ENCODE peak calls at places on chromosomes 12 and 14, in four cellular contexts. L is tibial artery, P is neural progenitor cell, J is A549. I is an unnamed sample.

GRCh38 chr12:69388371-69388770 is 28.8 kb downstream of the YEATS4 start:
- DNase-seq in P (no peak), L (no peak), J (peak; percentile 68), I (no peak)

GRCh38 chr14:63454863-63455622 is 88.1 kb downstream of the PPP2R5E start:
- DNase-seq in P (no peak), J (no peak), L (no peak), I (no peak)

GRCh38 chr12:57657744-57658143 is 24.7 kb upstream of the B4GALNT1 start:
- DNase-seq in J (no peak), P (no peak), L (no peak), I (no peak)

GRCh38 chr12:5374691-5375090 is 57.2 kb upstream of the NTF3 start:
- DNase-seq in P (no peak), L (no peak), J (no peak), I (no peak)

GRCh38 chr12:84658877-84659276 is 253.7 kb downstream of the SLC6A15 start:
- DNase-seq in P (peak; percentile 10), L (no peak), J (no peak), I (no peak)

GRCh38 chr14:90566481-90566880 is 169.7 kb downstream of the CALM1 start:
- DNase-seq in L (no peak), P (no peak), J (no peak), I (no peak)

GRCh38 chr14:90627478-90627877 is 188.8 kb downstream of the TTC7B start:
- DNase-seq in L (no peak), J (no peak), P (no peak), I (no peak)

GRCh38 chr12:115306380-115306779 is 622.4 kb upstream of the TBX3 start:
- DNase-seq in L (no peak), P (no peak), J (no peak), I (no peak)

GRCh38 chr14:102947321-102948103 is 25.0 kb downstream of the AMN start:
- DNase-seq in P (no peak), L (no peak), J (no peak), I (no peak)

GRCh38 chr14:81990312-81990761 is 456.7 kb upstream of the SEL1L start:
- DNase-seq in L (no peak), P (peak; percentile 63), J (peak; percentile 52), I (no peak)

GRCh38 chr12:121059031-121059898 is 20.2 kb upstream of the OASL start:
- DNase-seq in J (no peak), P (no peak), L (no peak), I (no peak)

GRCh38 chr12:89648211-89648930 is 60.3 kb downstream of the ATP2B1 start:
- DNase-seq in J (no peak), P (peak; percentile 58), L (no peak), I (peak; percentile 49)

GRCh38 chr12:108630481-108631207 is 3.0 kb downstream of the SELPLG start:
- DNase-seq in J (no peak), L (no peak), P (no peak), I (peak; percentile 43)

GRCh38 chr12:117524806-117525205 is 163.4 kb upstream of the NOS1 start:
- DNase-seq in P (no peak), L (no peak), J (no peak), I (no peak)

GRCh38 chr12:67807808-67808207 is 159.3 kb downstream of the DYRK2 start:
- DNase-seq in J (no peak), L (no peak), P (no peak), I (no peak)

GRCh38 chr14:52067873-52068740 is 752 bp downstream of the NID2 start:
- DNase-seq in J (no peak), P (peak; percentile 65), L (no peak), I (no peak)

GRCh38 chr12:77323778-77324415 is 258.5 kb upstream of the E2F7 start:
- DNase-seq in P (no peak), L (no peak), J (no peak), I (no peak)

GRCh38 chr12:125180144-125180543 is 114.9 kb downstream of the AACS start:
- DNase-seq in L (no peak), J (no peak), P (no peak), I (no peak)
- TF ChIP-seq CTCF in L (no peak), J (no peak), P (no peak), I (no peak)

DNA sequence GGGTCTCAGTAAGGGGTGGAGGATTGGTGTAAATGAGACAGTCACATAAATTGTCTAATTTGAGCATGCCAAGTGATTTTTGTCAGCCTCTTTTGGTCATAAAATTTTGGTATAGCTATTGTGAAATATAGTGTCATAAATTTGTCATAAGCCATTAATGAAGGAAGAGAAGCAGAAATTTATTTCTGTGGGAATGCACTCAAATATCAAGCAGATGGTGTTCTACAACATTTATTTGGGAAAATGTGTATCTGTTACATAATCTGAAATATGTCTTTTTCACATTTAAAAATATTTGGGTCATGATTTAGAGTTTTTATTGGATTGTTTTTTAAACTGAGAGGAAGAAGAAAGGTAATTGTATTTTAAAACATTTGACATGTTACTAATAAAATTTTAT is 371.6 kb downstream of the SNAPC1 start:
- DNase-seq in J (no peak), P (no peak), L (no peak), I (no peak)
- TF ChIP-seq CTCF in J (no peak), P (no peak), L (no peak), I (no peak)

DNA sequence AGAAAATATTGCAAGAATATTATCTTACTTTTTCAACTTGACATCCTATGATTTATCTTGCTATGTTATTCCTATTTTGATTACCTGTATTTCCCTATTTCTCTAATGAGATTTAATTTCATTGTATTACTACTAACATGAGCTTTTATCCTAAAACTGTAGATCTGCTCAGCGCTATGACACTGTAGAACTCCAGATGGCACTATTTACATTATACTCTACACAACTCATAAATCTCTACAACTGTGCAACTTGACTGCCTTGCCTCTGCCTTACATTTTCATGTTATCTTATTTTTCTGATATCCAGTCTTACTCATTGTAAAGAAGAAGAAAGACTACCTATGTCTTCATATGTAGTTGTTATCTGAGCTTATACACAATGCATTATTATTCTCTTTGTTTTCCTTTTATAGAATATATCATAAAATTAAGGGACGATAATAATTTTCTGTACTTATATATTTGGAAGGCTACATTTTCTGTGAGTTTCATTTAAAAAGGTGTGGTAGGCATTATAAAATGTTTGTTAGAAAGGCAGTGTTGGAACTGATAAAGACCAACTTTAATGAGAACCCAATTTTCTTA is 24.1 kb downstream of the NUP37 start:
- DNase-seq in P (peak; percentile 5), L (no peak), J (peak; percentile 31), I (no peak)
- TF ChIP-seq CTCF in P (peak; percentile 45), L (peak; percentile 16), J (peak; percentile 65), I (peak; percentile 36)

GRCh38 chr12:74537707-74538385 is at the start of gene ATXN7L3B:
- DNase-seq in L (peak; percentile 95), P (peak; percentile 95), J (peak; percentile 97), I (peak; percentile 93)
- TF ChIP-seq CTCF in L (no peak), P (no peak), J (no peak), I (no peak)

GRCh38 chr14:75427482-75428229 is at the start of gene JDP2:
- DNase-seq in J (peak; percentile 80), L (peak; percentile 95), P (peak; percentile 89), I (peak; percentile 93)
- TF ChIP-seq CTCF in J (no peak), L (peak; percentile 52), P (peak; percentile 13), I (no peak)

DNA sequence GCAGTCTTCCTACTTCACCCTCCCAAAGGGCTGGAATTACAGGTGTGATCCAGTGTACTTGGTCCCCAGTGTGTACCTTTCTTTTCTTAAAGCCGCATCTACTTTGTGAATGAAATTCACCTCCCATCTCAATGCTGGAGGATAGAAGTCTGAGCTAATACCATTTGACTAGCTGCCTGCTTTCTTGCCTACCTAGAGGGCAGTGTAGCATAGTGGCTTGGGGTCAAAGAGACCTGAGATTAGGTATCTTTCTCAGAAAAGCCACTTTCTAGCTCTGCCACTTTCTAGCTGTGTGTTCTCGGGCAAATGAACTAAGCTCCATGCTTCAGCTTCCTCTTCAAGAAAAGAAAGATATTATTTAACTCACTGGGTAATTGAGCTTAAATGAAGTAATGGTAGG is 16.9 kb downstream of the SMOC1 start:
- DNase-seq in L (no peak), J (no peak), P (no peak), I (no peak)
- TF ChIP-seq CTCF in L (no peak), J (no peak), P (no peak), I (no peak)

DNA sequence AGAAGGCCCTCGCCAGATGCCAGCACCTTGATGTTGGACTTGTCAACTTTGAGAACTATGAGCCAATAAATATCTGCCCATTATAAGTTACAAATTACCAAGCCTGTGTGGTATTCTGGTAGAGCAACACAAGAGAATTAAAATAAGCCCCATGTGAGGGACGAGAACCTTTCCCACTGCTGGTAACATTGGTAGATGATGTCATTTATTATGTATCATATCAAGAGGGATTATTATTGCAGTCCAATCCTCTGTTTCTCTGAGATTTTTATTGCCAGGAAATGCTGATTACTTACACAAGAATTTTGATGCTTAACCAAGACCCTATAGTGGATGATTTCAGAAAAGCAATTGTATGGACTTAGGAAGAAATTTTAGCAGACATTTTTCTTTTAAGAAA is 40.3 kb upstream of the SLC24A4 start:
- DNase-seq in J (no peak), P (no peak), L (no peak), I (no peak)
- TF ChIP-seq CTCF in J (no peak), P (no peak), L (no peak), I (no peak)

GRCh38 chr14:92686411-92686762 is 62.0 kb downstream of the LGMN start:
- DNase-seq in P (no peak), J (no peak), L (no peak), I (no peak)
- TF ChIP-seq CTCF in P (no peak), J (no peak), L (no peak), I (no peak)